ENCODE peak calls at places on chromosomes 7 and 10, in five cellular contexts. One of them, this sample, is unnamed.
A peak's percentile ranks its signal among the peaks of the same experiment; 100 is the strongest.

GRCh38 chr7:69402696-69403095 is 195.6 kb upstream of the AUTS2 start:
- DNase-seq in hippocampal formation: no peak
- DNase-seq in HS-27A: no peak
- DNase-seq in epithelial cell of esophagus: no peak
- DNase-seq in T-helper 1 cell: no peak
- DNase-seq in this sample: no peak

GRCh38 chr7:156999611-157000046 is 10.8 kb downstream of the MNX1 start:
- DNase-seq in HS-27A: no peak
- DNase-seq in T-helper 1 cell: no peak
- DNase-seq in epithelial cell of esophagus: no peak
- DNase-seq in hippocampal formation: no peak
- DNase-seq in this sample: no peak

GRCh38 chr7:122887198-122887597 is 938 bp upstream of the CADPS2 start:
- DNase-seq in T-helper 1 cell: no peak
- DNase-seq in HS-27A: no peak
- DNase-seq in epithelial cell of esophagus: peak; percentile 58
- DNase-seq in hippocampal formation: peak; percentile 53
- DNase-seq in this sample: peak; percentile 76

GRCh38 chr7:123979876-123980275 is 53.0 kb downstream of the TMEM229A start:
- DNase-seq in HS-27A: no peak
- DNase-seq in hippocampal formation: no peak
- DNase-seq in T-helper 1 cell: no peak
- DNase-seq in epithelial cell of esophagus: peak; percentile 50
- DNase-seq in this sample: no peak

GRCh38 chr10:33733058-33733457 is 398.6 kb upstream of the NRP1 start:
- DNase-seq in epithelial cell of esophagus: no peak
- DNase-seq in T-helper 1 cell: no peak
- DNase-seq in HS-27A: no peak
- DNase-seq in hippocampal formation: no peak
- DNase-seq in this sample: no peak

GRCh38 chr7:119606297-119606696 is 666.7 kb upstream of the KCND2 start:
- DNase-seq in HS-27A: no peak
- DNase-seq in T-helper 1 cell: no peak
- DNase-seq in epithelial cell of esophagus: no peak
- DNase-seq in hippocampal formation: no peak
- DNase-seq in this sample: no peak

GRCh38 chr10:73879296-73880173 is 5.2 kb upstream of the CAMK2G start:
- DNase-seq in T-helper 1 cell: peak; percentile 83
- DNase-seq in hippocampal formation: peak; percentile 48
- DNase-seq in epithelial cell of esophagus: peak; percentile 92
- DNase-seq in HS-27A: no peak
- DNase-seq in this sample: peak; percentile 82

GRCh38 chr7:71793251-71793650 is 618.9 kb downstream of the CALN1 start:
- DNase-seq in HS-27A: no peak
- DNase-seq in T-helper 1 cell: no peak
- DNase-seq in epithelial cell of esophagus: no peak
- DNase-seq in hippocampal formation: no peak
- DNase-seq in this sample: no peak

GRCh38 chr7:157715071-157715937 is 378.5 kb downstream of the DNAJB6 start:
- DNase-seq in epithelial cell of esophagus: no peak
- DNase-seq in HS-27A: no peak
- DNase-seq in T-helper 1 cell: no peak
- DNase-seq in hippocampal formation: no peak
- DNase-seq in this sample: peak; percentile 20

GRCh38 chr7:6392712-6393666 is 54.8 kb downstream of the DAGLB start:
- DNase-seq in epithelial cell of esophagus: peak; percentile 82
- DNase-seq in hippocampal formation: no peak
- DNase-seq in HS-27A: peak; percentile 79
- DNase-seq in T-helper 1 cell: no peak
- DNase-seq in this sample: no peak

GRCh38 chr10:97689637-97690036 is 2.6 kb upstream of the AVPI1 start:
- DNase-seq in HS-27A: peak; percentile 90
- DNase-seq in hippocampal formation: no peak
- DNase-seq in T-helper 1 cell: no peak
- DNase-seq in epithelial cell of esophagus: peak; percentile 100
- DNase-seq in this sample: no peak

GRCh38 chr10:13924020-13924725 is 337.4 kb downstream of the PRPF18 start:
- DNase-seq in hippocampal formation: no peak
- DNase-seq in HS-27A: peak; percentile 71
- DNase-seq in epithelial cell of esophagus: peak; percentile 85
- DNase-seq in T-helper 1 cell: no peak
- DNase-seq in this sample: no peak